ENCODE peak calls at places on chromosomes 1 and 21, in four cellular contexts. W is glutamatergic neuron, C is tibial artery, D is AG09309. L is an unnamed sample.
A peak's percentile ranks its signal among the peaks of the same experiment; 100 is the strongest.

GRCh38 chr1:102098536-102098935 is 101.8 kb upstream of the OLFM3 start:
- DNase-seq in C (no peak), D (no peak), W (no peak), L (no peak)

GRCh38 chr1:205774277-205775014 is 836 bp downstream of the RAB29 start:
- DNase-seq in D (no peak), C (no peak), W (peak; percentile 25), L (peak; percentile 22)

GRCh38 chr1:247914941-247915662 is 5.0 kb upstream of the OR2T8 start:
- DNase-seq in W (no peak), D (no peak), C (no peak), L (no peak)

GRCh38 chr1:2212542-2213491 is 15.3 kb upstream of the SKI start:
- DNase-seq in D (no peak), W (peak; percentile 80), C (peak; percentile 95), L (peak; percentile 87)

GRCh38 chr1:30477588-30477987 is 245.8 kb downstream of the MATN1 start:
- DNase-seq in C (peak; percentile 17), D (no peak), W (no peak), L (no peak)

GRCh38 chr1:52636701-52637695 is 4.0 kb downstream of the SHISAL2A start:
- DNase-seq in C (no peak), D (no peak), W (no peak), L (no peak)

GRCh38 chr1:30684881-30685795 is 38.2 kb downstream of the MATN1 start:
- DNase-seq in W (peak; percentile 71), D (no peak), C (no peak), L (peak; percentile 92)

GRCh38 chr1:6497215-6497866 is 5.9 kb upstream of the PLEKHG5 start:
- DNase-seq in W (peak; percentile 67), D (no peak), C (no peak), L (peak; percentile 82)

GRCh38 chr21:17802568-17802967 is 16.6 kb downstream of the C21orf91 start:
- DNase-seq in C (no peak), D (no peak), W (no peak), L (no peak)

GRCh38 chr1:20138961-20139550 is at the start of gene PLA2G2F:
- DNase-seq in D (no peak), C (no peak), W (no peak), L (no peak)

GRCh38 chr21:36839123-36839522 is 127.3 kb downstream of the HLCS start:
- DNase-seq in D (peak; percentile 39), W (no peak), C (no peak), L (no peak)

GRCh38 chr1:182564605-182565004 is 24.5 kb downstream of the RNASEL start:
- DNase-seq in C (no peak), D (no peak), W (no peak), L (no peak)

GRCh38 chr1:162633327-162633762 is 1.1 kb downstream of the DDR2 start:
- DNase-seq in D (no peak), W (no peak), C (peak; percentile 43), L (no peak)

GRCh38 chr1:98557808-98558390 is 103.6 kb upstream of the SNX7 start:
- DNase-seq in W (no peak), D (no peak), C (no peak), L (no peak)

GRCh38 chr1:98555814-98556213 is 105.7 kb upstream of the SNX7 start:
- DNase-seq in C (no peak), D (no peak), W (no peak), L (no peak)

GRCh38 chr1:98556521-98557158 is 104.9 kb upstream of the SNX7 start:
- DNase-seq in C (no peak), W (no peak), D (peak; percentile 0), L (no peak)
- TF ChIP-seq CTCF in C (peak; percentile 16), W (peak; percentile 77), D (peak; percentile 47), L (peak; percentile 52)

GRCh38 chr1:88013485-88013884 is 670.6 kb upstream of the PKN2 start:
- DNase-seq in C (no peak), D (no peak), W (no peak), L (no peak)

GRCh38 chr1:88014126-88014525 is 669.9 kb upstream of the PKN2 start:
- DNase-seq in D (no peak), C (no peak), W (no peak), L (no peak)

DNA sequence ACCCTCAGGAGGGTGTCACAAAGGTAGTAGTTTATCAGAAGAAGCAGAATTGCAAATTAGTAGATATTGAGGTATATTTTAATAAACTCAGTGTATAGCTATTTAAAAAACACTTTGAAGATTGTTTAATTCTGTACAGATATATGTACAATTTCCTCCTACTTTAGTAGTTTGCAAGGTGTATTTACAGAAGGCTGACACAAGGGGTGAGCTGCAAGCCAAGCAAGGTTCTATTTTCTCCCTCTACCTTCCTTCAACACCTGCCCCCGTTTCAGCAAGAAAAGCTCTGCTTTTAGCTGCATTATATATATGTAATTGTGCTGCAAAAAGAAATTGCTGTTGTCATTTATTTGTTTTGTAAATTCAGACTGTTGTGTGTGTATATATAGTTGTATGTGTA is 674.2 kb upstream of the PKN2 start:
- DNase-seq in C (no peak), D (no peak), W (no peak), L (no peak)
- TF ChIP-seq CTCF in C (no peak), D (no peak), W (no peak), L (no peak)

GRCh38 chr21:15457962-15458361 is 271.8 kb upstream of the USP25 start:
- DNase-seq in W (no peak), C (no peak), D (no peak), L (no peak)
- TF ChIP-seq CTCF in W (no peak), C (no peak), D (no peak), L (no peak)

GRCh38 chr1:36161656-36162531 is 5.9 kb downstream of the MAP7D1 start:
- DNase-seq in D (no peak), C (peak; percentile 42), W (no peak), L (no peak)

GRCh38 chr1:36160388-36160948 is 4.5 kb downstream of the MAP7D1 start:
- DNase-seq in C (no peak), W (no peak), D (no peak), L (no peak)

GRCh38 chr1:36162680-36163079 is 6.7 kb downstream of the MAP7D1 start:
- DNase-seq in D (no peak), W (no peak), C (no peak), L (no peak)

GRCh38 chr1:36159614-36160387 is 3.8 kb downstream of the MAP7D1 start:
- DNase-seq in C (no peak), W (no peak), D (no peak), L (no peak)

GRCh38 chr1:36160949-36161485 is 5.1 kb downstream of the MAP7D1 start:
- DNase-seq in W (peak; percentile 36), D (no peak), C (peak; percentile 63), L (peak; percentile 63)
- TF ChIP-seq CTCF in W (peak; percentile 11), D (peak; percentile 55), C (peak; percentile 5), L (peak; percentile 34)

GRCh38 chr21:44574457-44575306 is 1.2 kb downstream of the KRTAP10-4 start:
- DNase-seq in W (no peak), D (no peak), C (no peak), L (no peak)
- TF ChIP-seq CTCF in W (peak; percentile 11), D (no peak), C (no peak), L (no peak)

GRCh38 chr1:152441756-152442155 is 27.7 kb upstream of the CRNN start:
- DNase-seq in C (no peak), W (no peak), D (no peak), L (no peak)

GRCh38 chr1:152440635-152441471 is 26.8 kb upstream of the CRNN start:
- DNase-seq in C (peak; percentile 70), W (peak; percentile 76), D (no peak), L (peak; percentile 6)

GRCh38 chr1:152442765-152443164 is 28.7 kb upstream of the CRNN start:
- DNase-seq in C (no peak), W (no peak), D (no peak), L (no peak)

GRCh38 chr1:152442291-152442690 is 28.2 kb upstream of the CRNN start:
- DNase-seq in D (no peak), W (no peak), C (no peak), L (no peak)

DNA sequence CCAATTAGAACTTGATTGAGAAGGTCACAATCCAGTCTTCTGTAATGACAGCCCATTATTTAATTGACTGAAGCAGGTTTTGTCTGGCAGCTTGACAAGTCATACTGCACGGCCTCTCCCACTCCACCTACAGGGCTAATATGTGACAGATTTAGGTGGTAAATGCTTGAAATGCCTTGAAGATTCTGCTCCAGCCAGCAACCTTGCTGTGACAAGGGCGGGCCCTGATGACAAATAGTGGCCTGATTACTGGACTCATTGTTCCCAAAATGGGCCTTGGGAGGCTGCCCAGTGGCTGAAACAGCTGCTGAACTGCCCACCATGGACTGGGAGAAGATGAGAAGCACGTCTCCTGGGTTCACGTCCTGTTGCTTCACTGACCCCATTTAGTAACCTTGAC is 30.0 kb upstream of the CRNN start:
- DNase-seq in W (no peak), D (no peak), C (no peak), L (no peak)
- TF ChIP-seq CTCF in W (no peak), D (no peak), C (no peak), L (no peak)

GRCh38 chr1:220353229-220354012 is 81.2 kb upstream of the RAB3GAP2 start:
- DNase-seq in D (no peak), W (peak; percentile 22), C (no peak), L (no peak)
- TF ChIP-seq CTCF in D (no peak), W (peak; percentile 26), C (no peak), L (no peak)

L was measured in nephron progenitor cell.